ENCODE peak calls at places on chromosomes 5 and 9, in six cellular contexts. J is mucosa of descending colon; H is stomach; C is activated naive CD4-positive, alpha-beta T cell; B is OCI-M1; R is COR-L47. M is an unnamed sample.

GRCh38 chr9:71646131-71646530 is 122.2 kb downstream of the CEMIP2 start:
- DNase-seq in H (no peak), R (no peak), J (no peak), C (no peak), B (peak), M (no peak)

GRCh38 chr5:132205385-132206125 is 22.1 kb downstream of the P4HA2 start:
- DNase-seq in H (no peak), J (no peak), R (no peak), C (no peak), B (no peak), M (no peak)

GRCh38 chr5:57863661-57864060 is 381.1 kb upstream of the ACTBL2 start:
- DNase-seq in C (no peak), H (no peak), B (no peak), J (no peak), R (no peak), M (no peak)

GRCh38 chr5:94969174-94969573 is 315.7 kb downstream of the MCTP1 start:
- DNase-seq in C (no peak), H (no peak), B (peak), R (peak), J (no peak), M (no peak)

GRCh38 chr5:33075731-33076130 is 364.6 kb downstream of the NPR3 start:
- DNase-seq in R (no peak), H (no peak), C (no peak), B (no peak), J (no peak), M (no peak)

GRCh38 chr9:38202335-38202938 is 133.4 kb upstream of the SHB start:
- DNase-seq in B (no peak), J (no peak), R (no peak), H (no peak), C (no peak), M (no peak)

GRCh38 chr9:70789086-70789485 is 332.3 kb downstream of the TRPM3 start:
- DNase-seq in R (no peak), J (no peak), B (no peak), H (no peak), C (no peak), M (no peak)

GRCh38 chr9:110031511-110032173 is 176.3 kb downstream of the C9orf152 start:
- DNase-seq in R (no peak), H (no peak), C (no peak), J (no peak), B (no peak), M (no peak)

GRCh38 chr5:61768692-61769281 is 436.7 kb downstream of the ZSWIM6 start:
- DNase-seq in H (peak), B (peak), R (no peak), C (no peak), J (peak), M (no peak)

GRCh38 chr5:111535879-111536549 is 23.7 kb upstream of the STARD4 start:
- DNase-seq in C (no peak), R (no peak), J (no peak), H (no peak), B (no peak), M (no peak)

GRCh38 chr9:121249563-121249962 is 18.4 kb upstream of the GSN start:
- DNase-seq in H (no peak), J (no peak), R (no peak), C (no peak), B (peak), M (no peak)

GRCh38 chr5:14996997-14997396 is 125.4 kb upstream of the ANKH start:
- DNase-seq in J (no peak), R (no peak), B (no peak), H (no peak), C (no peak), M (no peak)

GRCh38 chr5:143679777-143680176 is 132.2 kb upstream of the HMHB1 start:
- DNase-seq in B (peak), H (no peak), J (no peak), C (no peak), R (no peak), M (no peak)

GRCh38 chr9:91060520-91061343 is 259.1 kb downstream of the SYK start:
- DNase-seq in C (no peak), R (peak), B (no peak), J (peak), H (peak), M (peak)

GRCh38 chr9:72912476-72913381 is 40.1 kb downstream of the ALDH1A1 start:
- DNase-seq in B (peak), C (no peak), H (no peak), J (no peak), R (no peak), M (no peak)

GRCh38 chr5:179530069-179530998 is 20.0 kb upstream of the RUFY1 start:
- DNase-seq in H (peak), J (peak), R (no peak), B (peak), C (peak), M (peak)

GRCh38 chr9:120668399-120668798 is 45.9 kb downstream of the MEGF9 start:
- DNase-seq in B (no peak), C (no peak), J (no peak), H (no peak), R (peak), M (no peak)

GRCh38 chr5:67063791-67064190 is 132.8 kb downstream of the CD180 start:
- DNase-seq in C (no peak), H (no peak), B (no peak), R (no peak), J (no peak), M (no peak)

M was measured in left lobe of liver.